ENCODE peak calls at places on chromosomes 2 and 18, in eight cellular contexts. One of them, this sample, is unnamed. For H3K4me1, the result is how much of the 10 kb centered on the place peaks cover.

GRCh38 chr18:44773640-44774155 is 93.0 kb downstream of the SETBP1 start:
- DNase-seq in CD4-positive, CD25-positive, alpha-beta regulatory T cell: no peak
- DNase-seq in H9: no peak
- DNase-seq in right cardiac atrium: no peak
- DNase-seq in transverse colon: no peak
- DNase-seq in breast epithelium: no peak
- DNase-seq in OCI-LY7: no peak
- DNase-seq in upper lobe of right lung: no peak
- DNase-seq in this sample: no peak

GRCh38 chr18:4017479-4017878 is 437.6 kb downstream of the DLGAP1 start:
- DNase-seq in transverse colon: no peak
- DNase-seq in upper lobe of right lung: no peak
- DNase-seq in CD4-positive, CD25-positive, alpha-beta regulatory T cell: no peak
- DNase-seq in OCI-LY7: peak
- DNase-seq in H9: peak
- DNase-seq in right cardiac atrium: no peak
- DNase-seq in breast epithelium: no peak
- DNase-seq in this sample: no peak

GRCh38 chr2:96524482-96525210 is 11.9 kb upstream of the ARID5A start:
- DNase-seq in breast epithelium: no peak
- DNase-seq in OCI-LY7: no peak
- DNase-seq in H9: no peak
- DNase-seq in right cardiac atrium: no peak
- DNase-seq in transverse colon: no peak
- DNase-seq in CD4-positive, CD25-positive, alpha-beta regulatory T cell: no peak
- DNase-seq in upper lobe of right lung: peak
- DNase-seq in this sample: no peak

GRCh38 chr2:239375278-239376061 is 25.4 kb downstream of the HDAC4 start:
- DNase-seq in right cardiac atrium: no peak
- DNase-seq in breast epithelium: peak
- DNase-seq in OCI-LY7: no peak
- DNase-seq in CD4-positive, CD25-positive, alpha-beta regulatory T cell: no peak
- DNase-seq in upper lobe of right lung: peak
- DNase-seq in H9: no peak
- DNase-seq in transverse colon: no peak
- DNase-seq in this sample: peak

GRCh38 chr2:31079665-31080064 is 58.6 kb downstream of the GALNT14 start:
- DNase-seq in transverse colon: no peak
- DNase-seq in H9: peak
- DNase-seq in upper lobe of right lung: no peak
- DNase-seq in breast epithelium: no peak
- DNase-seq in CD4-positive, CD25-positive, alpha-beta regulatory T cell: no peak
- DNase-seq in right cardiac atrium: peak
- DNase-seq in OCI-LY7: no peak
- DNase-seq in this sample: no peak

GRCh38 chr18:43934322-43935050 is 657.2 kb upstream of the SYT4 start:
- DNase-seq in breast epithelium: no peak
- DNase-seq in upper lobe of right lung: no peak
- DNase-seq in CD4-positive, CD25-positive, alpha-beta regulatory T cell: no peak
- DNase-seq in transverse colon: no peak
- DNase-seq in OCI-LY7: no peak
- DNase-seq in H9: no peak
- DNase-seq in right cardiac atrium: no peak
- DNase-seq in this sample: no peak

GRCh38 chr2:179461367-179461886 is 196.8 kb upstream of the SESTD1 start:
- DNase-seq in upper lobe of right lung: no peak
- DNase-seq in transverse colon: no peak
- DNase-seq in right cardiac atrium: no peak
- DNase-seq in OCI-LY7: no peak
- DNase-seq in breast epithelium: no peak
- DNase-seq in H9: no peak
- DNase-seq in CD4-positive, CD25-positive, alpha-beta regulatory T cell: no peak
- DNase-seq in this sample: no peak

GRCh38 chr2:191379375-191379774 is 134.2 kb downstream of the MYO1B start:
- DNase-seq in breast epithelium: no peak
- DNase-seq in CD4-positive, CD25-positive, alpha-beta regulatory T cell: no peak
- DNase-seq in right cardiac atrium: no peak
- DNase-seq in H9: no peak
- DNase-seq in OCI-LY7: no peak
- DNase-seq in upper lobe of right lung: no peak
- DNase-seq in transverse colon: no peak
- DNase-seq in this sample: no peak

GRCh38 chr2:120858764-120859525 is 123.3 kb downstream of the GLI2 start:
- DNase-seq in upper lobe of right lung: peak
- DNase-seq in OCI-LY7: no peak
- DNase-seq in breast epithelium: no peak
- DNase-seq in transverse colon: no peak
- DNase-seq in H9: peak
- DNase-seq in CD4-positive, CD25-positive, alpha-beta regulatory T cell: no peak
- DNase-seq in right cardiac atrium: no peak
- DNase-seq in this sample: no peak

GRCh38 chr2:240812301-240812680 is 7.7 kb downstream of the KIF1A start:
- DNase-seq in CD4-positive, CD25-positive, alpha-beta regulatory T cell: no peak
- DNase-seq in OCI-LY7: no peak
- DNase-seq in breast epithelium: no peak
- DNase-seq in transverse colon: peak
- DNase-seq in H9: peak
- DNase-seq in upper lobe of right lung: peak
- DNase-seq in right cardiac atrium: no peak
- DNase-seq in this sample: peak

GRCh38 chr18:6547476-6547875 is 132.8 kb upstream of the L3MBTL4 start:
- DNase-seq in H9: no peak
- DNase-seq in upper lobe of right lung: no peak
- DNase-seq in OCI-LY7: no peak
- DNase-seq in transverse colon: no peak
- DNase-seq in breast epithelium: no peak
- DNase-seq in CD4-positive, CD25-positive, alpha-beta regulatory T cell: no peak
- DNase-seq in right cardiac atrium: no peak
- DNase-seq in this sample: no peak

GRCh38 chr18:74126684-74127482 is 20.8 kb downstream of the FBXO15 start:
- DNase-seq in OCI-LY7: no peak
- DNase-seq in H9: no peak
- DNase-seq in right cardiac atrium: no peak
- DNase-seq in transverse colon: no peak
- DNase-seq in upper lobe of right lung: no peak
- DNase-seq in breast epithelium: no peak
- DNase-seq in CD4-positive, CD25-positive, alpha-beta regulatory T cell: no peak
- DNase-seq in this sample: no peak

GRCh38 chr18:3623769-3624545 is 174.0 kb downstream of the TGIF1 start:
- DNase-seq in right cardiac atrium: peak
- DNase-seq in breast epithelium: peak
- DNase-seq in transverse colon: peak
- DNase-seq in H9: peak
- DNase-seq in OCI-LY7: no peak
- DNase-seq in CD4-positive, CD25-positive, alpha-beta regulatory T cell: no peak
- DNase-seq in upper lobe of right lung: peak
- DNase-seq in this sample: peak

GRCh38 chr18:40882468-40882867 is 1072.6 kb upstream of the PIK3C3 start:
- DNase-seq in H9: no peak
- DNase-seq in right cardiac atrium: no peak
- DNase-seq in OCI-LY7: no peak
- DNase-seq in transverse colon: no peak
- DNase-seq in CD4-positive, CD25-positive, alpha-beta regulatory T cell: no peak
- DNase-seq in upper lobe of right lung: no peak
- DNase-seq in breast epithelium: no peak
- DNase-seq in this sample: no peak

GRCh38 chr2:188280811-188281222 is 10.9 kb upstream of the GULP1 start:
- DNase-seq in upper lobe of right lung: no peak
- DNase-seq in right cardiac atrium: no peak
- DNase-seq in breast epithelium: no peak
- DNase-seq in CD4-positive, CD25-positive, alpha-beta regulatory T cell: no peak
- DNase-seq in transverse colon: no peak
- DNase-seq in H9: no peak
- DNase-seq in OCI-LY7: no peak
- DNase-seq in this sample: no peak

GRCh38 chr18:27763341-27763740 is 413.6 kb downstream of the CDH2 start:
- DNase-seq in OCI-LY7: no peak
- DNase-seq in CD4-positive, CD25-positive, alpha-beta regulatory T cell: no peak
- DNase-seq in upper lobe of right lung: no peak
- DNase-seq in transverse colon: no peak
- DNase-seq in H9: no peak
- DNase-seq in right cardiac atrium: no peak
- DNase-seq in breast epithelium: no peak
- DNase-seq in this sample: no peak

GRCh38 chr2:235458839-235459273 is 35.0 kb upstream of the AGAP1 start:
- DNase-seq in upper lobe of right lung: peak
- DNase-seq in CD4-positive, CD25-positive, alpha-beta regulatory T cell: no peak
- DNase-seq in right cardiac atrium: no peak
- DNase-seq in OCI-LY7: no peak
- DNase-seq in transverse colon: peak
- DNase-seq in breast epithelium: peak
- DNase-seq in H9: no peak
- DNase-seq in this sample: no peak

GRCh38 chr18:61797691-61798590 is 94.9 kb downstream of the RNF152 start:
- DNase-seq in OCI-LY7: no peak
- DNase-seq in CD4-positive, CD25-positive, alpha-beta regulatory T cell: no peak
- DNase-seq in transverse colon: no peak
- DNase-seq in H9: no peak
- DNase-seq in right cardiac atrium: no peak
- DNase-seq in upper lobe of right lung: no peak
- DNase-seq in breast epithelium: no peak
- DNase-seq in this sample: no peak

GRCh38 chr2:215746507-215747243 is 266.7 kb downstream of the MREG start:
- DNase-seq in CD4-positive, CD25-positive, alpha-beta regulatory T cell: no peak
- DNase-seq in transverse colon: no peak
- DNase-seq in upper lobe of right lung: no peak
- DNase-seq in H9: no peak
- DNase-seq in right cardiac atrium: no peak
- DNase-seq in breast epithelium: no peak
- DNase-seq in OCI-LY7: no peak
- DNase-seq in this sample: no peak
- H3K4me1 ChIP-seq in CD4-positive, CD25-positive, alpha-beta regulatory T cell: under half
- H3K4me1 ChIP-seq in transverse colon: under half
- H3K4me1 ChIP-seq in upper lobe of right lung: under half
- H3K4me1 ChIP-seq in H9: under half
- H3K4me1 ChIP-seq in right cardiac atrium: under half
- H3K4me1 ChIP-seq in breast epithelium: under half
- H3K4me1 ChIP-seq in OCI-LY7: under half
- H3K4me1 ChIP-seq in this sample: under half

DNA sequence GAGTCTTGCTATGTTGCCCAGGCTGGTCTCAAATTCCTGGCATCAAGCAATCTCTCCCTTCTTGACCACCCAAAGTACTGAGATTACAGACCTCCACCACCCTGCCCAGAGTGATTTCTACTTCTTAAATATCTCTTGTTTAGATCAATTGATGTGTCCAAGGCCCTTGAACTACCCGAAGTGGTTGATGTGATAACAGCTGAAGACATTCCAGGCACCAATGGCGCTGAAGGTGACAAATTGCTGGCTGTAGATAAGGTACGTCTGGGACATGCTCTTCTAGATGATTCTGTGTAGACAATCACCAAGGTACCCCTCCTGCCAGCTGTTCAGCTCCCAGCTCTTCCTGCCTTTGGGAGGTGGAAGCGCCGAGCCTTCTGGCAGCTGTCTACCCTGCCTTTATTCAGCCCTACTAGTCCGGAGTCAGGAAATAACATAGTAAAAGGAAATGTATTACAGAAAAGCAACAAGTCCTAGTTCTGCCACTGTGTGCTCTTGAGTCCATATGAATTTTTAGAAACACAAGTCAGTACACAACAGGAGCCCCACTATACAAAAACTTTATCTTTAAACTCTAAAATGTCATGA is 61.3 kb upstream of the BZW1 start:
- DNase-seq in upper lobe of right lung: no peak
- DNase-seq in H9: no peak
- DNase-seq in breast epithelium: no peak
- DNase-seq in right cardiac atrium: no peak
- DNase-seq in transverse colon: no peak
- DNase-seq in OCI-LY7: no peak
- DNase-seq in CD4-positive, CD25-positive, alpha-beta regulatory T cell: no peak
- DNase-seq in this sample: no peak
- H3K4me1 ChIP-seq in upper lobe of right lung: under half
- H3K4me1 ChIP-seq in H9: under half
- H3K4me1 ChIP-seq in breast epithelium: under half
- H3K4me1 ChIP-seq in right cardiac atrium: under half
- H3K4me1 ChIP-seq in transverse colon: under half
- H3K4me1 ChIP-seq in OCI-LY7: under half
- H3K4me1 ChIP-seq in CD4-positive, CD25-positive, alpha-beta regulatory T cell: under half
- H3K4me1 ChIP-seq in this sample: under half

DNA sequence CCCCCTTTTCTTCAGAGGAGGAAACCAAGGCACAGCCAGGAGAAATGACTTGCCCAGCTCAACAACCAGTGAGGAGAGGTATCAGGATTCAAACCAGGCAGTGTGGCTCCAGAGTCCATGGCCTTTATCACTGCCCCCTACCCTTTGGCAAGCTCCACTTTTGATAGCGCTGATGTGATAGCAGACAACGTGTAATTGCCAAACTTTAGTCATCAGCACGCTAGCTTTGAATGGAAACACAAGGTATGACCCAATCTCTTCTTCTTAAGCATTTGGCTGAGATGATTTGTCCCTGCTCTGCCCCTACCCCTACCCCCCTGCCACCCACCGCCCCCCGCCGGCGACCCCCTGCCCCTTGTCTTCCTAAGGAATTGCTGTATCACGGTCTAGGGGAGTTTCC is 75.3 kb upstream of the MAP4K4 start:
- DNase-seq in H9: no peak
- DNase-seq in right cardiac atrium: no peak
- DNase-seq in OCI-LY7: no peak
- DNase-seq in CD4-positive, CD25-positive, alpha-beta regulatory T cell: no peak
- DNase-seq in breast epithelium: no peak
- DNase-seq in transverse colon: no peak
- DNase-seq in upper lobe of right lung: no peak
- DNase-seq in this sample: no peak
- H3K4me1 ChIP-seq in H9: under half
- H3K4me1 ChIP-seq in right cardiac atrium: under half
- H3K4me1 ChIP-seq in OCI-LY7: under half
- H3K4me1 ChIP-seq in CD4-positive, CD25-positive, alpha-beta regulatory T cell: under half
- H3K4me1 ChIP-seq in breast epithelium: under half
- H3K4me1 ChIP-seq in transverse colon: under half
- H3K4me1 ChIP-seq in upper lobe of right lung: under half
- H3K4me1 ChIP-seq in this sample: under half

DNA sequence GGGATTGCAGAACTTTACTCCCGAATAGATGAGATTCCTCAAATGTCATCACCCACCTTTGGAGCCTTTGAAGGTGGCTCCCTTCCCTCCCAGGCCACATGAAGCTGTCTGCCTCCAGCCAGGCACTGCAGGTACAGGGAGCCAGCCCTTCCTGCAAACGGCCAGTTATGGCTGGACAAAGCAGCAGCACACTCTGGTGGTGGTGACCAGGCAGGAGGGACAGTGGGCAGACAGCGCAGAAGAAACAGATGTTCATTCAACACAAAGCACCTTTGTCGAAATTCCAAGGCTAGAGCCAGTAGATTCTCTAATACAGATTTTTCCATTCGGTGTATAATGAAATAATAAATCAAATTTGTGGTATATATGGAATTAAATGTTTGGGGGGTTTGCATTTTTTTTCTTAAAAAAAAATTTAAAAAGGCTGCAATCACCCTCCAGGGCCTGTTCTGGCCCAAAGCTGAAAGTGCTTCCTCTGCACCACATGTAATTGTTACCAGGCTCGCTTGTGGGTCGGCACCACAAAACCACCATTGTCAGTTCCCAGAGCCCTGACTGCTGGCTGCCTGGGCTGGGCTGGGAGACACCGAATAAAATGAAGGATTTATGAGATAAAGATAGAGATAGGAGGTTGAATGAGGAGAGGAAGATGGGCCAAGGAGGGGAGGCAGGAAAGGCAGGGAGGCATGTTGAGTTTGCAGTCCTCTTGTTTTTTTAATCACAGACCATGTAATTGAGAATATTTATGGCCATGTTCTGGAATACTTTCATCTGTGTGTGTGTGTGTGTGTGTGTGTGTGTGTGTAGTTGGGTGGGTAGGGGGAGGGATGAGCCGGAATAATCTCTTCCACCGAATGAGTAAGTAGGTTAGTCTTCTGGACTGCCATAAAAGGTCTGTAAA is 14.5 kb downstream of the NRP2 start:
- DNase-seq in OCI-LY7: no peak
- DNase-seq in transverse colon: no peak
- DNase-seq in H9: peak
- DNase-seq in CD4-positive, CD25-positive, alpha-beta regulatory T cell: no peak
- DNase-seq in right cardiac atrium: no peak
- DNase-seq in breast epithelium: no peak
- DNase-seq in upper lobe of right lung: no peak
- DNase-seq in this sample: no peak
- H3K4me1 ChIP-seq in OCI-LY7: under half
- H3K4me1 ChIP-seq in transverse colon: under half
- H3K4me1 ChIP-seq in H9: under half
- H3K4me1 ChIP-seq in CD4-positive, CD25-positive, alpha-beta regulatory T cell: under half
- H3K4me1 ChIP-seq in right cardiac atrium: under half
- H3K4me1 ChIP-seq in breast epithelium: under half
- H3K4me1 ChIP-seq in upper lobe of right lung: under half
- H3K4me1 ChIP-seq in this sample: under half